ENCODE peak calls at places on chromosomes 6 and 20, in six cellular contexts. J, G, C, S, A and E are unnamed samples.

GRCh38 chr20:52432740-52433139 is 241.2 kb upstream of the ZFP64 start:
- DNase-seq in J (no peak), G (no peak), C (no peak), S (no peak), A (no peak), E (no peak)

GRCh38 chr6:16320533-16321340 is 82.3 kb downstream of the GMPR start:
- DNase-seq in J (no peak), G (no peak), C (peak), S (no peak), A (no peak), E (no peak)

GRCh38 chr6:165662671-165663282 is at the start of gene PDE10A:
- DNase-seq in J (no peak), G (peak), C (peak), S (no peak), A (no peak), E (no peak)

GRCh38 chr6:106757267-106757666 is 127.9 kb downstream of the QRSL1 start:
- DNase-seq in J (no peak), G (no peak), C (no peak), S (no peak), A (no peak), E (no peak)

GRCh38 chr6:5765141-5765760 is 241.5 kb downstream of the NRN1 start:
- DNase-seq in J (no peak), G (no peak), C (no peak), S (no peak), A (no peak), E (no peak)

GRCh38 chr20:10710995-10711775 is 37.4 kb upstream of the JAG1 start:
- DNase-seq in J (no peak), G (no peak), C (no peak), S (no peak), A (no peak), E (no peak)

GRCh38 chr6:161837449-161837735 is 563.5 kb upstream of the AGPAT4 start:
- DNase-seq in J (no peak), G (no peak), C (no peak), S (no peak), A (no peak), E (no peak)

GRCh38 chr20:47315339-47315662 is 41.2 kb downstream of the ZMYND8 start:
- DNase-seq in J (no peak), G (no peak), C (peak), S (no peak), A (no peak), E (no peak)

GRCh38 chr6:161257778-161258457 is 15.9 kb downstream of the AGPAT4 start:
- DNase-seq in J (no peak), G (no peak), C (peak), S (no peak), A (peak), E (no peak)

GRCh38 chr20:62494537-62494936 is 18.7 kb upstream of the GATA5 start:
- DNase-seq in J (no peak), G (no peak), C (no peak), S (no peak), A (no peak), E (no peak)

GRCh38 chr6:38801305-38801704 is 86.2 kb downstream of the DNAH8 start:
- DNase-seq in J (no peak), G (no peak), C (no peak), S (no peak), A (no peak), E (no peak)

GRCh38 chr6:150720774-150721233 is 121.1 kb downstream of the PLEKHG1 start:
- DNase-seq in J (peak), G (no peak), C (peak), S (no peak), A (peak), E (no peak)

GRCh38 chr6:146905313-146905712 is 298.9 kb upstream of the STXBP5 start:
- DNase-seq in J (peak), G (no peak), C (peak), S (no peak), A (peak), E (no peak)

GRCh38 chr6:157821342-157822033 is 1.6 kb upstream of the SNX9 start:
- DNase-seq in J (no peak), G (no peak), C (no peak), S (no peak), A (no peak), E (no peak)

GRCh38 chr6:128508588-128509296 is 11.7 kb downstream of the PTPRK start:
- DNase-seq in J (peak), G (no peak), C (peak), S (no peak), A (no peak), E (no peak)

GRCh38 chr6:73209117-73209516 is 16.2 kb downstream of the KHDC1L start:
- DNase-seq in J (no peak), G (no peak), C (no peak), S (no peak), A (no peak), E (no peak)

GRCh38 chr6:73204252-73204651 is 21.0 kb downstream of the KHDC1L start:
- DNase-seq in J (no peak), G (no peak), C (no peak), S (no peak), A (no peak), E (no peak)

GRCh38 chr6:73203098-73203497 is 22.2 kb downstream of the KHDC1L start:
- DNase-seq in J (no peak), G (no peak), C (no peak), S (no peak), A (no peak), E (no peak)

GRCh38 chr6:73207221-73207837 is 18.0 kb downstream of the KHDC1L start:
- DNase-seq in J (no peak), G (no peak), C (no peak), S (no peak), A (no peak), E (no peak)
- TF ChIP-seq CTCF in J (no peak), G (no peak), C (no peak), S (no peak), A (no peak), E (no peak)

GRCh38 chr20:46020515-46020914 is 8.5 kb upstream of the SLC12A5 start:
- DNase-seq in J (no peak), G (no peak), C (no peak), S (no peak), A (no peak), E (no peak)

GRCh38 chr20:46023999-46024398 is 5.0 kb upstream of the SLC12A5 start:
- DNase-seq in J (no peak), G (no peak), C (no peak), S (no peak), A (no peak), E (no peak)

GRCh38 chr20:46022411-46023147 is 6.4 kb upstream of the SLC12A5 start:
- DNase-seq in J (no peak), G (peak), C (peak), S (peak), A (no peak), E (no peak)

GRCh38 chr20:46023148-46023484 is 5.9 kb upstream of the SLC12A5 start:
- DNase-seq in J (no peak), G (no peak), C (no peak), S (no peak), A (no peak), E (no peak)

GRCh38 chr20:46021361-46022359 is 7.4 kb upstream of the SLC12A5 start:
- DNase-seq in J (no peak), G (peak), C (no peak), S (no peak), A (no peak), E (no peak)
- TF ChIP-seq CTCF in J (no peak), G (no peak), C (no peak), S (no peak), A (no peak), E (no peak)

DNA sequence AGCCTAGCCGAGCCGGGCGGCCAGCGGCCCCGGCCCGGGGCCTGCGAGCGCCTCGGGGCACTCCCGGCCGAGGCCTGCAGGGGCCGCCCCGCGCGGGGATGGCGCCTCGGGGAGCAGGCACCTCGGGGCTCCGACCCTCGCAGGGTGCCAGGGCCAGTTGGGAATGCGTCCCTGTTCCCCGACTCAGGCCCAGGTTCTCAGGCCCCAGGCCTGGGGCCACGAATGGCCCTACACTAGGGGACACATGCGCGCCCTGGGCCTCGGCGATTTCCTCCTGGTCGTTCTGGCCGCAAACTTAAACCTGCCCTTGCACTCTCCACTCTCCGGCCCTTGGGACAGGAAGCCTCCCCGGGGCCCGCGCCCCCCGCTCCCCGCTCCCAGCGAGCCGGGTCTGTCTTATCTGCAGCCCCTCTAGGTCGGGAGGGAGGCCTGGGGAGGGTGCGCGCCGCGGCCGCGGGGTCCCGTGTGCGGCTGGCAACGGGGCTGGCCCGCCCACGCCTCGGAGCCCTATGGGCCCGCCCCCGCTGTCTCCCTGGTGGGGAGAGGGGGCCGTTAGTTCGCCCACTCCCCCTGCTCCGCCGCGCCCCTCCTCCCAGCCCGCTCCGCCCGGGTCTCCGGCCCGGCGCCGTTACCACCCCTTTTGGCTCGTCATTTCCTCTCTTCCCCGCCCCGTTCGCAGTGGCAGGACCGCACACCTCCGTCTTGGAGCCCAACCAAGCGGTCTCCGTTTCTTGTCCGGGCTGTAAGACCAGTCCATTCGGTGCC is 611 bp downstream of the NFYA start:
- DNase-seq in J (peak), G (peak), C (peak), S (peak), A (peak), E (peak)
- TF ChIP-seq CTCF in J (no peak), G (peak), C (no peak), S (peak), A (peak), E (no peak)

GRCh38 chr20:38387953-38388352 is 41.7 kb downstream of the LBP start:
- DNase-seq in J (no peak), G (no peak), C (no peak), S (no peak), A (no peak), E (no peak)

GRCh38 chr20:38386852-38387251 is 40.6 kb downstream of the LBP start:
- DNase-seq in J (no peak), G (no peak), C (no peak), S (no peak), A (no peak), E (no peak)

GRCh38 chr20:38383147-38383546 is 36.9 kb downstream of the LBP start:
- DNase-seq in J (no peak), G (no peak), C (no peak), S (no peak), A (no peak), E (no peak)

DNA sequence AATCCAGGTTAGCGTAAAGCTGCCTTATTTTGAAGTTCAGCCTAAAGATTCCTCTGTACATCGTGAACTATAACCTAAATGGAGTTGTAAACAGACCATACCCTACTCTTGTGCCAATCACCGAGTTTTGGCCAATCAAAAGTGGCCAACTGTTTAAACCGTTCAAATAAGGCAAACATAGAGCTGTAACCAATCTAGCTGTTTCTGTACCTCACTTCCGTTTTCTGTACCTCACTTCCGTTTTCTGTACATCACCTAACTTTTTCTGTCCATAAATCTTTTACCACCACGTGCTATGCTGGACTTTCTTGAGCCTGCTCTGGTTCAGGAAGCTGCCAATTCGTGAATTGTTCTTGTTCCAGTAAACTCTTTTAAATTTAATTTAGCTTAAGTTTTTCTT is 39.7 kb downstream of the LBP start:
- DNase-seq in J (no peak), G (no peak), C (no peak), S (no peak), A (no peak), E (no peak)
- TF ChIP-seq CTCF in J (no peak), G (no peak), C (no peak), S (no peak), A (no peak), E (no peak)

DNA sequence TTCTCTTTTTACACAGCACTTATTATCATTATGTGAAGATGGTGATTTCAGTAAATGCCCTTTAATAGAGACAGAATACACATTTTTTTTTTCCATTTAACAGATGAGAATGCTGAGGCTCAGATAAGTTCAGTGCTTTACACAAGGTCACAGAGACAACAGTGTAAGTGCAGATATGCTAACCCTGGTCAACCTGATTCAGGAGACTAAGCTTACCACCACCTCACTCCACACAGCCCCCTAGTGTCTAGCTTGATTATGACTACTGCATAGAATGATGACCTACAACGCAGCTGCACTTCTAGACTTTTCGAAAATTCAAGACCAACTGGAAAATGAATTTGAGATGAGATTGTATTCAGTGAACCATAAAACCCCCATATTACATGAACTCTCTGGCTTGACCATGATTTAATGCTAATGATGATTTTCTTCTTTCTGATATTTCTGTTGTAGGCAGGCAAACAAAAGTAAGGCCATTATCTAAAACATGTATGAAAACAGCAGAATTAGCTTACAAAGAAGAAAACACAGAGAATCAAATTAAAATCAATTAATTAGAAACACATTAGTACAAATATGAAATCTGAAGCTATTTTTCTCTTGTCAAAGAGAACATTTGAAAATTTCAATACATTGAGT is 212.1 kb upstream of the PHACTR1 start:
- DNase-seq in J (peak), G (peak), C (peak), S (no peak), A (no peak), E (no peak)
- TF ChIP-seq CTCF in J (peak), G (peak), C (peak), S (peak), A (peak), E (no peak)